ENCODE peak calls at places on chromosomes 12 and 14, in eight cellular contexts. N is bronchial epithelial cell, M is astrocyte of the cerebellum, K is left ventricle myocardium inferior, C is GM23248, I is cardiac muscle cell, Y is PC-9, A is pancreas. H is an unnamed sample.

GRCh38 chr12:91785655-91786489 is 359.8 kb downstream of the BTG1 start:
- DNase-seq in N (no peak), M (no peak), K (no peak), C (no peak), I (no peak), Y (no peak), A (no peak), H (no peak)

GRCh38 chr12:105676694-105677093 is 346.2 kb downstream of the C12orf75 start:
- DNase-seq in N (no peak), M (no peak), K (peak; percentile 20), C (no peak), I (no peak), Y (no peak), A (no peak), H (no peak)

GRCh38 chr14:61113561-61113960 is 132.5 kb downstream of the SLC38A6 start:
- DNase-seq in N (no peak), M (no peak), K (no peak), C (no peak), I (no peak), Y (no peak), A (no peak), H (no peak)

GRCh38 chr12:128767518-128767917 is 56.2 kb downstream of the SLC15A4 start:
- DNase-seq in N (no peak), M (no peak), K (no peak), C (no peak), I (no peak), Y (no peak), A (no peak), H (no peak)

GRCh38 chr12:87119713-87120112 is 863.5 kb upstream of the MGAT4C start:
- DNase-seq in N (no peak), M (no peak), K (no peak), C (peak; percentile 10), I (no peak), Y (no peak), A (no peak), H (no peak)

GRCh38 chr12:5907812-5908211 is 37.2 kb downstream of the ANO2 start:
- DNase-seq in N (no peak), M (no peak), K (no peak), C (no peak), I (no peak), Y (no peak), A (no peak), H (no peak)

GRCh38 chr12:118015306-118015705 is 1.2 kb upstream of the RFC5 start:
- DNase-seq in N (no peak), M (no peak), K (no peak), C (no peak), I (no peak), Y (no peak), A (no peak), H (no peak)

GRCh38 chr12:120231316-120232011 is 30.6 kb upstream of the RPLP0 start:
- DNase-seq in N (peak; percentile 97), M (peak; percentile 73), K (peak; percentile 58), C (peak; percentile 97), I (no peak), Y (peak; percentile 94), A (peak; percentile 81), H (peak; percentile 79)

GRCh38 chr12:32843528-32844095 is 53.0 kb downstream of the PKP2 start:
- DNase-seq in N (peak; percentile 32), M (no peak), K (no peak), C (peak; percentile 2), I (no peak), Y (no peak), A (no peak), H (no peak)

GRCh38 chr12:6915023-6915788 is 826 bp downstream of the ENO2 start:
- DNase-seq in N (no peak), M (no peak), K (peak; percentile 45), C (no peak), I (peak; percentile 27), Y (no peak), A (no peak), H (no peak)

GRCh38 chr14:92122351-92122677 is 545 bp downstream of the CPSF2 start:
- DNase-seq in N (peak; percentile 25), M (no peak), K (no peak), C (peak; percentile 66), I (peak; percentile 61), Y (no peak), A (no peak), H (no peak)

GRCh38 chr14:85293820-85294219 is 236.1 kb upstream of the FLRT2 start:
- DNase-seq in N (no peak), M (no peak), K (no peak), C (no peak), I (no peak), Y (no peak), A (no peak), H (no peak)

GRCh38 chr12:79058342-79058741 is 193.8 kb downstream of the SYT1 start:
- DNase-seq in N (peak; percentile 13), M (peak; percentile 57), K (no peak), C (peak; percentile 50), I (no peak), Y (peak; percentile 35), A (no peak), H (no peak)

GRCh38 chr12:123474493-123475255 is 16.7 kb downstream of the SNRNP35 start:
- DNase-seq in N (no peak), M (no peak), K (peak; percentile 45), C (no peak), I (no peak), Y (no peak), A (no peak), H (no peak)

GRCh38 chr12:63792333-63792732 is 12.6 kb downstream of the RXYLT1 start:
- DNase-seq in N (no peak), M (no peak), K (no peak), C (no peak), I (no peak), Y (no peak), A (no peak), H (no peak)

GRCh38 chr14:104530651-104531050 is 48.9 kb upstream of the C14orf180 start:
- DNase-seq in N (no peak), M (no peak), K (no peak), C (no peak), I (no peak), Y (no peak), A (no peak), H (no peak)

GRCh38 chr14:21924479-21924878 is 250.9 kb upstream of the OR4E1 start:
- DNase-seq in N (no peak), M (no peak), K (no peak), C (no peak), I (peak; percentile 5), Y (no peak), A (no peak), H (no peak)

GRCh38 chr14:104245075-104245474 is 106.7 kb downstream of the KIF26A start:
- DNase-seq in N (no peak), M (no peak), K (no peak), C (no peak), I (no peak), Y (no peak), A (no peak), H (no peak)

GRCh38 chr12:115257791-115258190 is 573.8 kb upstream of the TBX3 start:
- DNase-seq in N (peak; percentile 98), M (no peak), K (no peak), C (peak; percentile 70), I (no peak), Y (no peak), A (no peak), H (peak; percentile 36)

GRCh38 chr12:99302874-99303273 is 344.7 kb upstream of the GARIN6 start:
- DNase-seq in N (no peak), M (no peak), K (no peak), C (no peak), I (no peak), Y (no peak), A (no peak), H (no peak)

DNA sequence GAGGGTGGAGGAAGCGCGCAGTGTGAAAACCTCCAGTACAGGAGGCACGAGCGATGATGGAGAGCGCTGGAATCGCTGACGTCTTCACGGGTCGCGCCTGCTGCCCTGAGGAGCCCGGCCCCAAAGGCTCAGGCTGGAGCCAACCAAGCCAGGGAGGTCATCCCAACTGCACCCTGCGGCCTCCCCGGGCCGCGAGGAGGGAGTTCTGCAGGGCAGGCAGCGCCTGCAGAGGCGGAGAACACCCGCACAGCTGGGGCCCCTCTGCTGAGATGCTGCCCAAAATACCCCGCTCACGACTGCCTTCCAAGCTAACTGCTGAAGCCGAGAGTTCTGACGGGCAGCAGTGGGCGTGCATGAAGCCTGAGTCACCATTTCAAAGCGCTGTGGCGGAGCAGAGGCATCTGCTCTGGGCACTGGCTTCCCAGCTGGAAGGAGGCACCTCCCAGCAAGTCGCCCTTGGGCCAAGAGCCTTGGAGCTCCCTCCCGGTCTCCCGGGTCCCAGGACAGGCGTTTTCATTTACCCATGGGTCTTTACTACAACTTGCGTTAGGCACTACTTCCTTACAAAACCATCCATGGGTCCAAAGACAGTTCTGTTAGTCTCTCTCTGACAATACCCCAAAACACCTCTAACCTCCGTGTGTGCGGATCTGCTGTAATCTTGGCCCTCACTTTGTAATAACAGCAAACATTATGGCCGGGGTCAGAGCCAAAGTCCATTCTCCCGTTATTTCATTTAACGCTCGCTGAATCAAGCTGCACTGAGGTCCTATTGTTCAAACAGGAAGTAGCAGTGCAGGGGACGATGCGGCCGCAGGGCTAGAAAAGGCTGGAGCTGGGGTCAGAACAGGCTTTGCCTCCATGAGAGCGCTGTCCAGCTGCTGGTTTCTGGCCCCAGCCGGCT is 60.1 kb upstream of the RIMBP2 start:
- DNase-seq in N (peak; percentile 76), M (peak; percentile 57), K (no peak), C (peak; percentile 94), I (peak; percentile 84), Y (peak; percentile 49), A (peak; percentile 60), H (peak; percentile 75)
- H3K4me3 ChIP-seq in N (no peak overlapping the region), M (peak overlapping the region; percentile 13), K (peak overlapping the region; percentile 53), C (peak overlapping the region; percentile 67), I (no peak overlapping the region), Y (no peak overlapping the region), A (no peak overlapping the region), H (peak overlapping the region; percentile 29)

DNA sequence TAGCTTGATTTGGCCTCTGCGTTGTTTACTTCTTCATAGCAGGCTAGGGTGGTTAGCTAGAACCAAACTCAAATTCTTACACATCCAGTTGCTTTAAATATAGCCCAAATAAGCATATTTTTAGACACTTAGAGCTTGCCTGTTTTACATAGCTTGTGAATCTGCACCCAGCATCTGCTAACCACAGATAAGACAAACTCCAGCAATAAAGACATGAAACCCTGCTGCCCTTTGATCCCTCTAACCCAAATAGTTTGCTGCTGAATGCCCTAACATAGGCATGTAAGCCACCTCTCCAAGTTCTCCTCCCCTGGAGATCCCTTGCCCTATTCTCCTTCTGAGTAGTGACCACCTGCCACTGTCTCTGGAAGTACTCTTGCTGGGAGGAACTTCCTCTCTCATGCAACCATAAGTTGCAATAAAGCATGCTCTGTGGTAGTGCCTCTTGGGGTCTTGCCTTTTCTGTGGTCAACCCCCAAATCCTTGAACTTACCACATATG is 185.6 kb downstream of the TMEM117 start:
- DNase-seq in N (no peak), M (no peak), K (no peak), C (no peak), I (no peak), Y (no peak), A (no peak), H (no peak)
- H3K4me3 ChIP-seq in N (no peak overlapping the region), M (no peak overlapping the region), K (no peak overlapping the region), C (no peak overlapping the region), I (no peak overlapping the region), Y (no peak overlapping the region), A (no peak overlapping the region), H (no peak overlapping the region)

GRCh38 chr14:64915797-64916196 is 1.5 kb downstream of the CHURC1 start:
- DNase-seq in N (no peak), M (no peak), K (no peak), C (no peak), I (no peak), Y (no peak), A (no peak), H (no peak)
- H3K4me3 ChIP-seq in N (no peak overlapping the region), M (no peak overlapping the region), K (peak overlapping the region; percentile 93), C (peak overlapping the region; percentile 92), I (no peak overlapping the region), Y (peak overlapping the region; percentile 70), A (no peak overlapping the region), H (no peak overlapping the region)

GRCh38 chr14:73717998-73718741 is 4.0 kb upstream of the PNMA1 start:
- DNase-seq in N (no peak), M (no peak), K (no peak), C (no peak), I (peak; percentile 60), Y (no peak), A (no peak), H (no peak)
- H3K4me3 ChIP-seq in N (no peak overlapping the region), M (peak overlapping the region; percentile 12), K (peak overlapping the region; percentile 47), C (no peak overlapping the region), I (no peak overlapping the region), Y (no peak overlapping the region), A (no peak overlapping the region), H (no peak overlapping the region)

H was measured in skeletal muscle cell.